ENCODE peak calls at places on chromosome 22, in five cellular contexts. X is AG10803, N is A673, J is HCT116, M is kidney. G is an unnamed sample.

GRCh38 chr22:27309713-27310112 is 491.8 kb downstream of the MN1 start:
- DNase-seq in X (peak), N (no peak), J (no peak), M (no peak), G (no peak)

GRCh38 chr22:49885881-49886280 is 32.2 kb downstream of the ZBED4 start:
- DNase-seq in X (no peak), N (no peak), J (no peak), M (no peak), G (no peak)

GRCh38 chr22:32843300-32843699 is 41.8 kb downstream of the TIMP3 start:
- DNase-seq in X (no peak), N (no peak), J (no peak), M (no peak), G (no peak)

GRCh38 chr22:38103641-38104040 is 6.8 kb downstream of the BAIAP2L2 start:
- DNase-seq in X (no peak), N (no peak), J (no peak), M (no peak), G (no peak)

GRCh38 chr22:38413085-38414008 is 41.7 kb downstream of the KCNJ4 start:
- DNase-seq in X (no peak), N (no peak), J (no peak), M (peak), G (no peak)

GRCh38 chr22:49863936-49864335 is 10.3 kb downstream of the ZBED4 start:
- DNase-seq in X (no peak), N (no peak), J (no peak), M (no peak), G (no peak)

GRCh38 chr22:25177226-25177625 is 22.4 kb upstream of the CRYBB3 start:
- DNase-seq in X (no peak), N (no peak), J (no peak), M (no peak), G (no peak)

GRCh38 chr22:44186121-44186510 is 5.4 kb downstream of the PARVG start:
- DNase-seq in X (no peak), N (no peak), J (no peak), M (peak), G (no peak)

GRCh38 chr22:28544431-28544868 is 135.2 kb downstream of the TTC28 start:
- DNase-seq in X (no peak), N (no peak), J (no peak), M (no peak), G (no peak)

GRCh38 chr22:44172370-44173108 is 8.2 kb upstream of the PARVG start:
- DNase-seq in X (peak), N (peak), J (no peak), M (peak), G (no peak)

GRCh38 chr22:20109411-20110358 is 6.2 kb upstream of the RANBP1 start:
- DNase-seq in X (no peak), N (no peak), J (no peak), M (peak), G (no peak)

GRCh38 chr22:42162728-42163489 is 32.3 kb upstream of the CYP2D6 start:
- DNase-seq in X (no peak), N (no peak), J (no peak), M (no peak), G (no peak)

GRCh38 chr22:42353883-42354727 is 78.1 kb downstream of the NFAM1 start:
- DNase-seq in X (peak), N (peak), J (no peak), M (no peak), G (peak)

GRCh38 chr22:43226368-43226979 is 39.5 kb upstream of the TTLL12 start:
- DNase-seq in X (peak), N (no peak), J (no peak), M (no peak), G (no peak)

GRCh38 chr22:47591709-47592108 is 829.3 kb downstream of the TBC1D22A start:
- DNase-seq in X (no peak), N (no peak), J (no peak), M (no peak), G (no peak)

GRCh38 chr22:44192098-44192810 is 11.5 kb downstream of the PARVG start:
- DNase-seq in X (no peak), N (peak), J (peak), M (peak), G (no peak)

GRCh38 chr22:43308451-43309235 is 34.5 kb downstream of the SCUBE1 start:
- DNase-seq in X (no peak), N (no peak), J (no peak), M (no peak), G (no peak)

GRCh38 chr22:49331223-49331815 is 496.4 kb downstream of the BRD1 start:
- DNase-seq in X (no peak), N (no peak), J (no peak), M (peak), G (no peak)

GRCh38 chr22:37751449-37752188 is 54.8 kb downstream of the TRIOBP start:
- DNase-seq in X (no peak), N (no peak), J (no peak), M (no peak), G (no peak)

GRCh38 chr22:32132126-32132525 is 27.0 kb downstream of the C22orf42 start:
- DNase-seq in X (no peak), N (no peak), J (no peak), M (no peak), G (no peak)

GRCh38 chr22:22897036-22897435 is 9.4 kb downstream of the IGLL5 start:
- DNase-seq in X (no peak), N (no peak), J (no peak), M (no peak), G (no peak)
- TF ChIP-seq CTCF in X (no peak), N (no peak), J (no peak), M (no peak), G (no peak)

DNA sequence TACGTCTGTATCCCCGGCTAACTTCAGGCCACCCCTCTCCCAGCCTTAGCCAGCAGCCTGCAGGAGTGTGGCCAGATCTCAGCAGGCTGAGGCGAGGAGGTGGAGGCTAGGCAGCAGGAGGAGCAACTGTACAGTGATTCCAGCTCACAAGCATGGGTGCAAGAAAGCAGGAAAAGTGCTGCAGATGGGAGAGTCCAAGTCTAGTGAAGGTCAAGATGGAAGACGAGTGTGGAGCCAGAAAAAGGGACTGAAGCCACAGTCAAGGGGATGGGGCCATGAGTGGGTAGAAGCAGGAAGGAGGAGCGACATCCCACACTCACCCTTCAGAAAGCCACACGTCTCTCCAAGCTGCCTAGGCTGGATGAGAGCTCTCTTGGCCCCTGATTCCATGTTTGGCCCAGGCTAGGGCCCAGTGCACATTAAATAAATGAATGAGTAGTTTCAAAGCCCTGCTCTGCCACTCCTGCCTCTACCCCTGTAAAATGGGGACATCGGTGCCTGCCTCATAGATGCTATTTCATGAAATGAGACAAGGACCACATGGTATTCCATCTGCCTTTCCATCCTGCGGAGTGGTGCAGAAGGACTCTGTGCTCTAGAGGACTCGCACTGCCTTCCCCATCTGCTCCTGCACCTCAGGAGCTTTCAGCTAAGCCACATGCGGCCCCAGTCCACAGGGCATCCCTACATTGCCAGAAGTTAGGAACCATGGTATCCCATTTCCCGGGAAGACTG is 2.9 kb downstream of the YDJC start:
- DNase-seq in X (no peak), N (no peak), J (no peak), M (no peak), G (no peak)
- H3K4me3 ChIP-seq in X (no peak), N (no peak), J (no peak), M (no peak), G (peak)

GRCh38 chr22:35761037-35761436 is 43.4 kb downstream of the APOL5 start:
- DNase-seq in X (peak), N (peak), J (peak), M (no peak), G (no peak)
- TF ChIP-seq CTCF in X (peak), N (peak), J (no peak), M (peak), G (peak)

GRCh38 chr22:23138584-23139469 is 3.0 kb downstream of the RSPH14 start:
- DNase-seq in X (no peak), N (no peak), J (no peak), M (no peak), G (no peak)
- H3K4me3 ChIP-seq in X (no peak), N (no peak), J (no peak), M (no peak), G (no peak)

GRCh38 chr22:45285431-45286058 is 796 bp downstream of the UPK3A start:
- DNase-seq in X (no peak), N (no peak), J (no peak), M (no peak), G (no peak)
- TF ChIP-seq CTCF in X (no peak), N (no peak), J (no peak), M (no peak), G (no peak)

GRCh38 chr22:39439170-39439569 is 17.6 kb upstream of the MGAT3 start:
- DNase-seq in X (peak), N (no peak), J (no peak), M (no peak), G (peak)

GRCh38 chr22:39434721-39435120 is 22.1 kb upstream of the MGAT3 start:
- DNase-seq in X (no peak), N (no peak), J (no peak), M (peak), G (no peak)

GRCh38 chr22:39435616-39436015 is 21.2 kb upstream of the MGAT3 start:
- DNase-seq in X (no peak), N (no peak), J (no peak), M (peak), G (no peak)

GRCh38 chr22:39434243-39434653 is 22.6 kb upstream of the MGAT3 start:
- DNase-seq in X (peak), N (no peak), J (no peak), M (peak), G (no peak)

DNA sequence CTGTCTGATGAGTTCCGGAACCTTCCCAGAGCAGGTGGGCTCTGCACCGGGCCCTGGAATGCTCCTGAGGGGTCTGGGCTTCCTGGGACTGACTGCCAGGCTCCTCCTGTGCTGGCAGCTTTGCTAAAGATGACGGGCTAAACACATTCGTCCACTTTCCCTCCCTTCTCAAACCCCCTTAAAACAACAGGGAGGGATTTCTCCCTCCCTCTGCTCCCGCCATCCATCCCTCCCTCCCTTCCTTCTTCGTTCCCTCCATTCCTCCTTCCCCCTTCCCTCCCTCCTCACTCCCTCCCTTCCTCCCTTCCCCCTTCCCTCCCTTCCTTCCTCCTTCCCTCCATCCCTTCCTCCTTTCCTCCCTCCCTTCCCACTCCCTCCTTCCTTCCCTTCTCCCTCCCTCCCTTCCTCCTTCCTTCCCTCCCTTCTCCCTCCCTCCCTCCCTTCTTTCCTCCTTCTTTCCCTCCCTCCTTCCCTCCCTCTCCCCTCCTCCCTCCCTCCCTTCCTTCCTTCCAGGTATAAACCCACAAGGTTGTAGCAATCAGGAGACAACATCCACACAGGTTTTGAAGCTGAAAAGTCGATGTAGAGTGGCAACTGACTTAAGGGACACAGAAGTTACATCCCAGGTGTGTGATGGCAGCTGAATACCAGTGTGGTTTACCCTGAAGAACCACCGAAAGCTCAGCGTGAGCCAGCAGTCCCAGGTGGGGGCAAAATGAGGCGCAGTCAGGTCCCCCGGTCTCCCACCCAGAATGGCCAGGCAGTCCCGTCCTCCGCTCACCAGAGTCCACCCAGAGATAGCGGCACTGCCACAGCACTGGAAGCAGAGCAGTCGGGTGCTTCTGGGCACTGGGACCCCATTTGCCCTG is 18.7 kb upstream of the MGAT3 start:
- DNase-seq in X (no peak), N (no peak), J (no peak), M (no peak), G (no peak)
- H3K4me3 ChIP-seq in X (no peak), N (no peak), J (no peak), M (peak), G (no peak)

GRCh38 chr22:24149191-24149590 is 32.1 kb upstream of the SUSD2 start:
- DNase-seq in X (no peak), N (no peak), J (no peak), M (no peak), G (no peak)

GRCh38 chr22:24146190-24146616 is 35.1 kb upstream of the SUSD2 start:
- DNase-seq in X (peak), N (peak), J (no peak), M (peak), G (no peak)

GRCh38 chr22:24147666-24148065 is 33.6 kb upstream of the SUSD2 start:
- DNase-seq in X (no peak), N (no peak), J (no peak), M (no peak), G (no peak)

GRCh38 chr22:24146791-24147353 is 34.4 kb upstream of the SUSD2 start:
- DNase-seq in X (peak), N (peak), J (no peak), M (no peak), G (peak)

GRCh38 chr22:24148586-24148985 is 32.7 kb upstream of the SUSD2 start:
- DNase-seq in X (peak), N (no peak), J (no peak), M (no peak), G (no peak)
- TF ChIP-seq CTCF in X (no peak), N (no peak), J (no peak), M (no peak), G (no peak)

GRCh38 chr22:23268877-23269276 is 88.6 kb downstream of the BCR start:
- DNase-seq in X (no peak), N (no peak), J (no peak), M (no peak), G (no peak)

GRCh38 chr22:23268139-23268712 is 87.9 kb downstream of the BCR start:
- DNase-seq in X (no peak), N (no peak), J (no peak), M (no peak), G (no peak)

GRCh38 chr22:23270798-23271596 is 90.7 kb downstream of the BCR start:
- DNase-seq in X (no peak), N (no peak), J (no peak), M (no peak), G (no peak)

GRCh38 chr22:23270212-23270733 is 90.0 kb downstream of the BCR start:
- DNase-seq in X (no peak), N (no peak), J (no peak), M (no peak), G (no peak)

DNA sequence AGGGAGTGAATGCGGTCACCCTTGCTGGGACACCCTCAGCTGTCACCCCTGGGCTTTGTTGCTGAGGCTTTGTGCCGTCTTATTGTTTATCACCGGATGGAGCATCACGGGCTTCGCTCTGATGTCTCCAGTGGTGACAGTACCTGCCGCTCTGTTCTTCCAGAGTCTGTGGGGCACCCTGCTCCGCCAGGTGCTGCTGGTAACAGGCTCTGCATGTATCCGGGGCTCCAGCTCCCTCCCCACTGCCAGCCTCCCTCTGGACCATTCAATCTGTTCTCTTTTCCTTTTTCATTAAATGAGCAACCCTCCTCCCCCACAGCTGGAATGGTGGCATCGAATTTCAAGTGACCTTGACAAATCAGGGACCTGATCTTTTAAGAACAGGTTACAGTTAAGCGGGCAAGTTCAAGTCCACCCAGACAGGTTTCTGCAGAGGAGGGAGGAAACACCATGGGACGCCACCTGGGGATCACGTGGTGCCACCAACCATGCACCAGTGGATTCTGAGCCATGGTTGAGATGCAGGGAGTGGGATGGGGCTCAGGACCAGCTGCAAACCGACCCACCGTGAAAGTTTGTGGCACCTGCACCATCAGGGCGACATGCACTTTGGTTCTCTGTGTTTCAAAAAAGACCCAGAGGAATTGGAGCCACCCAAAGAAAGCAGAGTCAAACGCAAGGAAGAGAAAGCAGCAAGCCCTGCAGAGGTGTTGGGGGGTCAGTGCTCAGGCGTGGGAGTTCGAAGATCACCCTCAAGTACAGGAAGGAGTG is 89.3 kb downstream of the BCR start:
- DNase-seq in X (no peak), N (no peak), J (no peak), M (no peak), G (no peak)
- H3K4me3 ChIP-seq in X (no peak), N (no peak), J (no peak), M (no peak), G (no peak)

G was measured in HFF-Myc.